ENCODE peak calls at places on chromosomes 6 and 20, in ten cellular contexts. U is breast epithelium, E is GM12878, W is ovary, Q is spleen, Z is A549, H is heart left ventricle, K is right lobe of liver, V is tibial nerve, J is IMR-90. F is an unnamed sample.

GRCh38 chr6:68134796-68135195 is 500.3 kb upstream of the ADGRB3 start:
- DNase-seq in Z (no peak), J (no peak), Q (no peak), E (no peak), U (no peak), V (no peak), H (no peak), W (no peak), K (no peak), F (no peak)

GRCh38 chr20:59078231-59078630 is 35.6 kb upstream of the PRELID3B start:
- DNase-seq in U (no peak), Z (no peak), H (no peak), K (no peak), Q (no peak), E (no peak), W (no peak), V (no peak), J (no peak), F (no peak)

GRCh38 chr6:24666097-24666615 is 543 bp downstream of the TDP2 start:
- DNase-seq in U (no peak), Z (no peak), J (peak), V (no peak), H (no peak), Q (peak), W (peak), E (no peak), K (peak), F (no peak)

GRCh38 chr6:168711049-168711640 is 270.2 kb downstream of the SMOC2 start:
- DNase-seq in K (no peak), U (no peak), W (no peak), J (no peak), E (no peak), Z (peak), Q (no peak), V (peak), H (no peak), F (peak)

GRCh38 chr6:81383472-81383871 is 369.0 kb downstream of the TENT5A start:
- DNase-seq in W (no peak), E (no peak), H (no peak), J (no peak), V (no peak), K (no peak), U (no peak), Z (no peak), Q (no peak), F (no peak)

GRCh38 chr6:1574083-1574761 is 35.5 kb upstream of the FOXC1 start:
- DNase-seq in Z (no peak), U (no peak), K (no peak), H (no peak), E (no peak), V (no peak), W (no peak), J (no peak), Q (no peak), F (no peak)

GRCh38 chr20:1674361-1674760 is 16.8 kb upstream of the SIRPG start:
- DNase-seq in J (no peak), W (no peak), Z (no peak), Q (peak), U (no peak), V (no peak), K (no peak), H (no peak), E (no peak), F (no peak)

GRCh38 chr6:43979525-43979924 is 147.7 kb downstream of the MRPL14 start:
- DNase-seq in V (no peak), U (no peak), Q (no peak), E (no peak), H (no peak), J (no peak), K (no peak), Z (no peak), W (no peak), F (no peak)

GRCh38 chr6:159693128-159693893 is at the start of gene SOD2:
- DNase-seq in V (peak), E (no peak), H (peak), U (peak), J (peak), Z (peak), W (peak), Q (peak), K (peak), F (peak)

GRCh38 chr20:2305479-2305878 is 9.7 kb downstream of the TGM3 start:
- DNase-seq in Q (no peak), H (no peak), E (no peak), W (no peak), J (no peak), V (no peak), K (no peak), U (no peak), Z (no peak), F (no peak)

GRCh38 chr20:36065427-36065998 is 89.0 kb upstream of the EPB41L1 start:
- DNase-seq in H (no peak), J (no peak), E (no peak), Z (no peak), W (no peak), Q (no peak), V (no peak), U (no peak), K (peak), F (no peak)

GRCh38 chr6:138307816-138308727 is 69.6 kb upstream of the SMIM28 start:
- DNase-seq in E (no peak), K (no peak), H (peak), U (no peak), Z (no peak), V (peak), Q (no peak), W (no peak), J (no peak), F (no peak)

GRCh38 chr20:37986063-37986858 is 47.0 kb downstream of the TTI1 start:
- DNase-seq in H (no peak), W (no peak), V (no peak), E (no peak), J (no peak), Z (no peak), Q (no peak), K (no peak), U (no peak), F (no peak)

GRCh38 chr6:17012421-17013225 is 89.2 kb upstream of the STMND1 start:
- DNase-seq in U (peak), E (no peak), W (no peak), Q (no peak), K (no peak), Z (no peak), V (no peak), J (peak), H (no peak), F (no peak)

GRCh38 chr6:120077489-120077888 is 727.9 kb upstream of the MAN1A1 start:
- DNase-seq in J (no peak), V (no peak), Z (peak), U (no peak), H (no peak), E (no peak), K (peak), W (no peak), Q (no peak), F (no peak)

GRCh38 chr20:44683263-44684046 is 31.7 kb upstream of the CCN5 start:
- DNase-seq in K (no peak), J (peak), Z (peak), E (peak), H (no peak), Q (no peak), W (no peak), V (no peak), U (no peak), F (no peak)

GRCh38 chr6:148835920-148836441 is 89.2 kb downstream of the UST start:
- DNase-seq in J (peak), V (no peak), K (no peak), H (no peak), Z (no peak), E (no peak), W (no peak), Q (no peak), U (no peak), F (no peak)

GRCh38 chr6:71478834-71479541 is 190.4 kb downstream of the OGFRL1 start:
- DNase-seq in W (no peak), K (no peak), E (no peak), Q (no peak), Z (peak), J (peak), H (no peak), V (no peak), U (no peak), F (no peak)

GRCh38 chr6:129605095-129605494 is 104.9 kb downstream of the ARHGAP18 start:
- DNase-seq in W (no peak), U (no peak), K (no peak), Z (no peak), V (no peak), E (no peak), Q (no peak), H (no peak), J (no peak), F (no peak)
- H3K4me3 ChIP-seq in W (no peak), U (no peak), K (no peak), Z (no peak), V (no peak), E (no peak), Q (no peak), H (no peak), J (no peak), F (no peak)

DNA sequence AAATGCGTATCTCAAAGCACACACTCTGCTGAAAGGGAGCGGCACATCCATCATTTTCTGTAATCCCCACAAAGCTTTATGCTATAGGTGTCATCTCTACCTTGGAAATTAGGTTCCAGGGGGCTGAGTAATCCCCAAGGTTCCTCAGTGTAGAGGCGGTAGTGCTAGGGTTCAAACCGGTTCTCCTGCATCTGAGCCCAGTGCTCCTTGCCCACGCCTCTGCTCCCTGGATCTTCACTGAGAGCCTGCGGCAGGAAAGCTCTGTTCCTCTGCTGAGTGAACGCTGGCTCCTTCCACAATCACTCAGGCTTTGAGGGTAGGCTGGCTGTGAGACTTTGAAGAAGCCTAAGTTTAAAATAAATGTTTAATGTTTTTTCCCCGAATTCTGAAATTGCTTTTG is 24.9 kb downstream of the SLC22A23 start:
- DNase-seq in Q (no peak), W (no peak), V (no peak), J (no peak), E (no peak), U (no peak), H (no peak), Z (no peak), K (no peak), F (peak)
- TF ChIP-seq CTCF in Q (no peak), W (no peak), V (no peak), J (no peak), E (no peak), U (no peak), H (no peak), Z (no peak), K (no peak), F (no peak)

DNA sequence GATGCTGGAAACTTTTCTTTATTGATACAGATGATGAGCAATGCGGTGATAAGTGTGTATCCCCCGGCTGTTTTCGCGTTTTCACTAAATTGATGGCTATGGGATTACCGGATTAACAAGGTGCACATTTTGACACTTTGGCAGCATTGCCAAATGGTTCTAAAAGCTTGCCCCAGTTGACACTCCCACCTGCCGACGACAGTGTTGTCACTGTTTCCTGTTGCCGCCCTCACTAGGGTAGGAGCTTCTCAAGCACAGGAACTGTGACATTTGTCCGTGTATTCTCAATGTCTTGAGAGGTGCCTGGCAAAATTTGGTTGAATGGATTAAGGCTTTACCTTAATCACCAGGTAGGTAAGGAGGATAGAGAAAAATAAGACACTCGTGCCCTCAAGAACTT is 9.8 kb upstream of the MAPK13 start:
- DNase-seq in H (no peak), V (no peak), Q (peak), W (no peak), U (peak), J (no peak), K (no peak), Z (no peak), E (no peak), F (no peak)
- TF ChIP-seq POLR2A in H (no peak), V (no peak), Q (no peak), W (no peak), U (no peak), J (no peak), K (no peak), Z (no peak), E (peak), F (no peak)

DNA sequence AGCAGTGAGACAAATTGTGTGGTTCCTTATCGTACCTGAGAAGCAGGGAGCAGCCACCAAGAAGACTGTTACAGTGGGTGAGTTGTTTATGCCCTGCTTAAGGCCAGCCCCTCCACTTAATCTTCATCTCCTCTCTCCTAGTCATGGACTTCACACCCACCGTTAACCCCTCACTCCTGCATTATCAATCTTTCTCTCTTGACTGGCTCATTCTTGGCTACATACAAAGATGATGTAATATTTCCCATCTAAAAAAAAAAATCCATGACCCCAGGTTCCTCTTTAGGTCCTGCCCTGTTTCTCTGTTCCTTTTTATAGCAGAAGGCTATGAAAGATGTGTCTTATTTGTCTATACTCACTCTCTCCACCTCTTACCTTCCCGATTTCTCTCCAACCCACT is 72.4 kb downstream of the SHLD1 start:
- DNase-seq in J (no peak), U (no peak), Q (no peak), V (no peak), H (no peak), Z (no peak), K (no peak), W (no peak), E (no peak), F (no peak)
- H3K4me3 ChIP-seq in J (no peak), U (no peak), Q (no peak), V (no peak), H (no peak), Z (no peak), K (no peak), W (no peak), E (no peak), F (no peak)

GRCh38 chr6:164098857-164099534 is 684.5 kb downstream of the QKI start:
- DNase-seq in Z (no peak), W (no peak), E (no peak), K (no peak), Q (no peak), V (no peak), H (peak), J (no peak), U (no peak), F (no peak)

GRCh38 chr6:164099535-164099982 is 685.0 kb downstream of the QKI start:
- DNase-seq in U (no peak), Q (no peak), H (no peak), E (no peak), V (no peak), K (no peak), J (no peak), Z (no peak), W (no peak), F (no peak)

GRCh38 chr6:164095056-164095455 is 680.5 kb downstream of the QKI start:
- DNase-seq in J (no peak), Z (no peak), U (no peak), Q (no peak), K (no peak), E (no peak), H (no peak), W (no peak), V (no peak), F (no peak)

GRCh38 chr6:164097056-164097455 is 682.5 kb downstream of the QKI start:
- DNase-seq in V (no peak), Z (no peak), J (no peak), H (no peak), K (no peak), E (no peak), U (no peak), W (no peak), Q (peak), F (no peak)

GRCh38 chr6:164097557-164098398 is 683.3 kb downstream of the QKI start:
- DNase-seq in Q (no peak), Z (no peak), U (no peak), V (no peak), W (no peak), K (no peak), J (peak), E (no peak), H (peak), F (no peak)
- TF ChIP-seq CTCF in Q (peak), Z (no peak), U (no peak), V (no peak), W (no peak), K (no peak), J (no peak), E (no peak), H (peak), F (no peak)